ENCODE peak calls at places on chromosomes 13 and 19, in seven cellular contexts. Q is immature natural killer cell, B is head of caudate nucleus, U is AG10803, E is hepatocyte, D is dorsolateral prefrontal cortex, S is AG09309. I is an unnamed sample.

GRCh38 chr19:17112271-17112670 is 36.7 kb downstream of the MYO9B start:
- DNase-seq in D (no peak), B (no peak), E (no peak), S (no peak), U (no peak), Q (no peak), I (no peak)

GRCh38 chr13:28046981-28047380 is 53.4 kb downstream of the FLT3 start:
- DNase-seq in E (no peak), Q (no peak), D (no peak), S (peak), U (peak), B (no peak), I (peak)

GRCh38 chr19:50003810-50004419 is 21.3 kb downstream of the VRK3 start:
- DNase-seq in E (peak), S (peak), Q (peak), U (peak), D (no peak), B (peak), I (peak)

GRCh38 chr19:19232231-19232630 is 20.5 kb downstream of the NCAN start:
- DNase-seq in B (peak), Q (no peak), U (no peak), D (peak), E (no peak), S (no peak), I (no peak)

GRCh38 chr19:32890326-32890725 is 20.8 kb upstream of the SLC7A9 start:
- DNase-seq in Q (no peak), E (no peak), U (no peak), B (no peak), S (no peak), D (no peak), I (no peak)

GRCh38 chr13:40155176-40155575 is 499.7 kb downstream of the COG6 start:
- DNase-seq in U (no peak), E (no peak), D (no peak), B (no peak), S (no peak), Q (no peak), I (no peak)

GRCh38 chr13:109773786-109774185 is 12.6 kb downstream of the IRS2 start:
- DNase-seq in S (no peak), E (no peak), B (no peak), U (no peak), Q (no peak), D (no peak), I (no peak)

GRCh38 chr13:39855236-39855635 is 199.8 kb downstream of the COG6 start:
- DNase-seq in S (no peak), U (no peak), D (no peak), Q (no peak), E (no peak), B (no peak), I (no peak)

GRCh38 chr13:36413161-36413560 is 19.1 kb upstream of the CCNA1 start:
- DNase-seq in Q (no peak), D (no peak), B (no peak), U (no peak), S (no peak), E (no peak), I (no peak)

GRCh38 chr19:46975011-46975917 is 44.4 kb upstream of the NPAS1 start:
- DNase-seq in U (peak), B (no peak), E (no peak), S (no peak), D (peak), Q (no peak), I (no peak)